ENCODE peak calls at places on chromosomes 1 and 21, in eight cellular contexts. M is K562, I is mucosa of descending colon, Y is NCI-H2029, T is left kidney, P is testis, O is NAMALWA, R is glutamatergic neuron. V is an unnamed sample.

GRCh38 chr1:204443871-204444581 is 32.4 kb upstream of the PPP1R15B start:
- DNase-seq in M (peak), O (no peak), P (no peak), I (no peak), R (no peak), Y (no peak), T (no peak), V (no peak)

GRCh38 chr1:22414244-22414751 is 37.4 kb upstream of the ZBTB40 start:
- DNase-seq in I (no peak), M (peak), P (peak), T (peak), O (no peak), R (no peak), Y (peak), V (no peak)

GRCh38 chr1:21916447-21917240 is 20.5 kb downstream of the HSPG2 start:
- DNase-seq in O (no peak), T (no peak), Y (no peak), R (no peak), I (no peak), P (no peak), M (peak), V (no peak)

GRCh38 chr1:225845633-225846259 is 35.8 kb downstream of the EPHX1 start:
- DNase-seq in P (peak), O (peak), T (peak), Y (peak), R (peak), I (peak), M (peak), V (peak)

GRCh38 chr1:101338714-101339430 is 102.1 kb downstream of the S1PR1 start:
- DNase-seq in Y (no peak), T (no peak), M (no peak), P (no peak), I (no peak), R (no peak), O (no peak), V (no peak)

GRCh38 chr21:42262826-42263225 is 43.9 kb downstream of the ABCG1 start:
- DNase-seq in Y (peak), O (no peak), T (no peak), P (no peak), M (no peak), R (no peak), I (no peak), V (no peak)

GRCh38 chr1:203512830-203513578 is 19.1 kb downstream of the OPTC start:
- DNase-seq in O (peak), R (no peak), I (no peak), P (no peak), T (peak), M (no peak), Y (no peak), V (no peak)

GRCh38 chr1:3787347-3787710 is 9.0 kb downstream of the LRRC47 start:
- DNase-seq in R (no peak), P (no peak), M (no peak), Y (no peak), O (no peak), T (no peak), I (no peak), V (no peak)

GRCh38 chr1:6762060-6762459 is 23.2 kb upstream of the CAMTA1 start:
- DNase-seq in O (no peak), P (no peak), Y (no peak), T (no peak), I (no peak), M (no peak), R (no peak), V (no peak)

GRCh38 chr1:167404161-167404888 is 114.0 kb downstream of the CD247 start:
- DNase-seq in P (no peak), T (no peak), Y (no peak), M (no peak), I (no peak), R (no peak), O (no peak), V (no peak)

GRCh38 chr1:192439373-192440025 is 122.7 kb downstream of the RGS21 start:
- DNase-seq in R (no peak), M (no peak), O (no peak), Y (no peak), P (no peak), T (no peak), I (no peak), V (no peak)

GRCh38 chr21:28228624-28228995 is 764.1 kb downstream of the LTN1 start:
- DNase-seq in O (no peak), T (no peak), Y (no peak), I (no peak), P (no peak), R (peak), M (no peak), V (no peak)

GRCh38 chr1:186202174-186202843 is 172.7 kb downstream of the TPR start:
- DNase-seq in T (no peak), R (no peak), Y (no peak), P (peak), O (no peak), M (no peak), I (no peak), V (peak)

GRCh38 chr1:233448290-233448689 is 120.8 kb downstream of the MAP3K21 start:
- DNase-seq in R (no peak), T (peak), Y (no peak), P (no peak), I (no peak), M (no peak), O (no peak), V (no peak)

GRCh38 chr21:25424674-25425073 is 182.6 kb downstream of the MRPL39 start:
- DNase-seq in P (no peak), M (no peak), O (peak), I (no peak), R (no peak), T (no peak), Y (no peak), V (no peak)

GRCh38 chr1:33140153-33141149 is 41.4 kb downstream of the TRIM62 start:
- DNase-seq in Y (no peak), I (no peak), O (no peak), T (peak), R (no peak), M (no peak), P (no peak), V (peak)

GRCh38 chr1:41712081-41712480 is 206.6 kb downstream of the HIVEP3 start:
- DNase-seq in I (no peak), O (no peak), Y (no peak), P (no peak), M (no peak), R (no peak), T (no peak), V (no peak)

GRCh38 chr1:18380288-18380687 is 100.4 kb upstream of the KLHDC7A start:
- DNase-seq in R (no peak), O (no peak), T (no peak), Y (no peak), P (no peak), M (peak), I (no peak), V (no peak)

GRCh38 chr1:182459949-182460348 is 10.0 kb downstream of the RGSL1 start:
- DNase-seq in R (no peak), I (no peak), T (no peak), O (no peak), Y (no peak), M (no peak), P (no peak), V (no peak)

GRCh38 chr1:183349201-183349711 is 68.9 kb downstream of the NMNAT2 start:
- DNase-seq in T (no peak), P (peak), I (no peak), R (no peak), Y (no peak), M (no peak), O (no peak), V (no peak)

GRCh38 chr1:6646499-6647148 is 22.0 kb downstream of the THAP3 start:
- DNase-seq in M (peak), O (peak), I (no peak), T (peak), P (peak), R (no peak), Y (no peak), V (peak)

GRCh38 chr1:74964508-74964907 is 169.7 kb upstream of the LHX8 start:
- DNase-seq in R (peak), T (peak), M (no peak), P (peak), O (peak), I (no peak), Y (peak), V (peak)

GRCh38 chr1:31891280-31891679 is 46.9 kb downstream of the PTP4A2 start:
- DNase-seq in I (no peak), O (no peak), Y (no peak), T (no peak), R (no peak), M (no peak), P (no peak), V (no peak)

GRCh38 chr1:76291186-76291585 is 216.6 kb downstream of the ST6GALNAC3 start:
- DNase-seq in R (no peak), M (no peak), I (no peak), O (no peak), T (no peak), Y (no peak), P (no peak), V (peak)

GRCh38 chr21:32611471-32611997 is 643 bp downstream of the CFAP298 start:
- DNase-seq in T (peak), P (peak), I (peak), Y (no peak), R (peak), M (peak), O (peak), V (peak)

GRCh38 chr1:110463695-110464094 is 12.7 kb downstream of the PROK1 start:
- DNase-seq in T (no peak), O (no peak), M (no peak), R (no peak), P (no peak), I (no peak), Y (no peak), V (peak)

GRCh38 chr1:2394220-2394619 is 2.6 kb downstream of the RER1 start:
- DNase-seq in Y (no peak), P (no peak), T (no peak), O (no peak), R (no peak), I (no peak), M (no peak), V (no peak)

GRCh38 chr1:5847013-5847654 is 145.1 kb downstream of the NPHP4 start:
- DNase-seq in T (peak), O (no peak), M (peak), P (peak), I (peak), R (no peak), Y (no peak), V (no peak)

GRCh38 chr1:151803164-151803563 is 2.1 kb downstream of the LINGO4 start:
- DNase-seq in I (no peak), T (no peak), O (no peak), R (no peak), P (no peak), Y (no peak), M (no peak), V (no peak)

GRCh38 chr1:214184992-214185391 is 96.0 kb upstream of the SMYD2 start:
- DNase-seq in R (no peak), P (no peak), M (no peak), T (no peak), Y (no peak), O (no peak), I (no peak), V (no peak)

GRCh38 chr1:31632649-31633048 is 12.0 kb downstream of the PEF1 start:
- DNase-seq in Y (no peak), T (no peak), O (no peak), M (no peak), I (peak), R (no peak), P (no peak), V (no peak)

GRCh38 chr1:47993881-47994625 is 3.1 kb downstream of the TRABD2B start:
- DNase-seq in T (no peak), O (no peak), M (no peak), R (no peak), I (no peak), P (no peak), Y (no peak), V (no peak)

GRCh38 chr1:62295921-62296451 is 23.2 kb downstream of the KANK4 start:
- DNase-seq in O (peak), M (no peak), Y (no peak), I (no peak), T (peak), P (no peak), R (no peak), V (no peak)